ENCODE peak calls at places on chromosomes 7 and 10, in four cellular contexts. I, J, U and B are unnamed samples.
A peak's percentile ranks its signal among the peaks of the same experiment; 100 is the strongest.

GRCh38 chr10:78570633-78571032 is 498.1 kb upstream of the ZMIZ1 start:
- DNase-seq in I (no peak), J (no peak), U (no peak), B (no peak)

GRCh38 chr7:102220929-102221850 is 65.5 kb upstream of the SH2B2 start:
- DNase-seq in I (peak; percentile 56), J (peak; percentile 93), U (no peak), B (no peak)

GRCh38 chr10:62732841-62733653 is 71.5 kb upstream of the ADO start:
- DNase-seq in I (peak; percentile 78), J (peak; percentile 75), U (peak; percentile 70), B (peak; percentile 71)

GRCh38 chr10:119205926-119206602 is 1.3 kb upstream of the GRK5 start:
- DNase-seq in I (no peak), J (peak; percentile 51), U (no peak), B (peak; percentile 75)

GRCh38 chr10:125116041-125116649 is 44.2 kb downstream of the CTBP2 start:
- DNase-seq in I (no peak), J (no peak), U (no peak), B (no peak)

GRCh38 chr7:44791278-44792219 is 4.9 kb upstream of the PPIA start:
- DNase-seq in I (peak; percentile 62), J (no peak), U (no peak), B (no peak)

GRCh38 chr10:96767611-96768010 is 47.3 kb upstream of the PIK3AP1 start:
- DNase-seq in I (no peak), J (no peak), U (no peak), B (no peak)

GRCh38 chr10:6659451-6659850 is 79.4 kb upstream of the PRKCQ start:
- DNase-seq in I (no peak), J (no peak), U (no peak), B (no peak)

GRCh38 chr10:86988501-86988900 is 20.2 kb downstream of the ADIRF start:
- DNase-seq in I (no peak), J (no peak), U (no peak), B (no peak)

GRCh38 chr10:78977761-78978305 is 90.9 kb upstream of the ZMIZ1 start:
- DNase-seq in I (peak; percentile 97), J (peak; percentile 59), U (no peak), B (no peak)

GRCh38 chr10:122474145-122474739 is 12.9 kb downstream of the HTRA1 start:
- DNase-seq in I (peak; percentile 71), J (peak; percentile 51), U (no peak), B (no peak)

GRCh38 chr10:32415361-32415760 is 30.6 kb upstream of the CCDC7 start:
- DNase-seq in I (no peak), J (no peak), U (no peak), B (no peak)

GRCh38 chr10:128723631-128724205 is 597.5 kb upstream of the MKI67 start:
- DNase-seq in I (no peak), J (no peak), U (no peak), B (no peak)

GRCh38 chr7:22442187-22442886 is 57.7 kb downstream of the STEAP1B start:
- DNase-seq in I (no peak), J (no peak), U (no peak), B (no peak)

GRCh38 chr7:85025312-85025756 is 161.5 kb downstream of the SEMA3D start:
- DNase-seq in I (no peak), J (peak; percentile 62), U (no peak), B (no peak)

GRCh38 chr7:27910341-27910740 is 170.4 kb downstream of the TAX1BP1 start:
- DNase-seq in I (peak; percentile 51), J (no peak), U (no peak), B (no peak)

GRCh38 chr10:132164801-132165278 is 21.9 kb upstream of the DPYSL4 start:
- DNase-seq in I (no peak), J (no peak), U (no peak), B (no peak)

GRCh38 chr10:3907514-3907913 is 122.5 kb upstream of the KLF6 start:
- DNase-seq in I (peak; percentile 81), J (no peak), U (no peak), B (no peak)

GRCh38 chr7:88106430-88106829 is 113.4 kb downstream of the SRI start:
- DNase-seq in I (no peak), J (no peak), U (no peak), B (no peak)

GRCh38 chr7:145692237-145692950 is 424.2 kb upstream of the CNTNAP2 start:
- DNase-seq in I (peak; percentile 74), J (peak; percentile 14), U (no peak), B (no peak)